ENCODE peak calls at places on chromosome 2, in nine cellular contexts. E is stimulated activated naive CD8-positive, alpha-beta T cell treated with anti-CD3 and anti-CD28 coated beads, Interleukin-15, amount 100 ng/mL, for 72 hours; G is C1 segment of cervical spinal cord; P is stimulated activated CD4-positive, alpha-beta T cell treated with anti-CD3 and anti-CD28 coated beads, Interleukin-1b, Interleukin-23, amount 100 ng/mL, for 4 hours; O is NCI-H1417 treated with DMSO at 0.1 percent for 48 hours; U is fibroblast of the conjunctiva; K is GM19239; R is T-helper 2 cell; Q is HEK293T. F is an unnamed sample.

GRCh38 chr2:123453772-123454171 is 571.3 kb upstream of the CNTNAP5 start:
- DNase-seq in P (no peak), K (no peak), E (no peak), Q (no peak), O (no peak), R (no peak), G (no peak), U (no peak), F (peak; percentile 13)

GRCh38 chr2:121778736-121779487 is 23.5 kb downstream of the TSN start:
- DNase-seq in E (no peak), K (no peak), P (no peak), O (no peak), Q (no peak), U (no peak), G (no peak), R (no peak), F (no peak)

GRCh38 chr2:64586883-64587481 is 62.9 kb downstream of the AFTPH start:
- DNase-seq in U (peak; percentile 56), K (no peak), P (no peak), R (no peak), Q (peak; percentile 51), E (no peak), O (no peak), G (no peak), F (peak; percentile 63)

GRCh38 chr2:130393318-130393910 is 37.6 kb downstream of the PTPN18 start:
- DNase-seq in R (no peak), E (no peak), K (no peak), O (no peak), U (no peak), Q (no peak), G (no peak), P (no peak), F (no peak)

GRCh38 chr2:23009545-23010149 is 375.3 kb upstream of the KLHL29 start:
- DNase-seq in Q (no peak), P (no peak), U (peak; percentile 30), O (no peak), K (no peak), G (no peak), E (no peak), R (no peak), F (no peak)

GRCh38 chr2:157785200-157785599 is 90.9 kb downstream of the ACVR1 start:
- DNase-seq in U (peak; percentile 14), E (no peak), P (no peak), R (no peak), Q (no peak), G (no peak), K (no peak), O (no peak), F (no peak)

GRCh38 chr2:208466920-208467298 is 60.3 kb downstream of the PTH2R start:
- DNase-seq in P (no peak), G (no peak), Q (no peak), K (no peak), R (no peak), O (no peak), E (no peak), U (no peak), F (no peak)

GRCh38 chr2:228526687-228527086 is 345.2 kb upstream of the SPHKAP start:
- DNase-seq in K (no peak), U (no peak), O (no peak), G (no peak), E (no peak), P (no peak), R (no peak), Q (no peak), F (no peak)